ENCODE peak calls at places on chromosomes 12 and 14, in six cellular contexts. W is NCI-H748 treated with DMSO at 0.1 percent for 48 hours; R is WTC11; P is GM19239; Q is epithelial cell of prostate; M is activated naive CD8-positive, alpha-beta T cell treated with anti-CD3 and anti-CD28 coated beads, Interleukin-2, amount 50 U/mL, for 16 hours. G is an unnamed sample.

GRCh38 chr12:65640489-65640901 is 183.8 kb upstream of the HMGA2 start:
- DNase-seq in M (no peak), W (no peak), P (no peak), R (no peak), Q (no peak), G (no peak)

GRCh38 chr12:58750484-58750883 is 169.8 kb downstream of the LRIG3 start:
- DNase-seq in R (no peak), W (no peak), Q (peak; percentile 61), M (no peak), P (no peak), G (no peak)

GRCh38 chr14:101134161-101134631 is 230.7 kb upstream of the RTL1 start:
- DNase-seq in P (no peak), M (no peak), W (no peak), R (no peak), Q (no peak), G (no peak)

GRCh38 chr14:23348297-23348655 is 4.4 kb downstream of the SLC22A17 start:
- DNase-seq in M (no peak), P (no peak), W (no peak), R (no peak), Q (no peak), G (no peak)

GRCh38 chr12:55068416-55069010 is 48.7 kb downstream of the NEUROD4 start:
- DNase-seq in P (peak; percentile 9), W (peak; percentile 67), Q (no peak), M (no peak), R (peak; percentile 47), G (peak; percentile 72)

GRCh38 chr14:62053188-62053587 is 291.0 kb downstream of the SNAPC1 start:
- DNase-seq in M (no peak), W (no peak), Q (no peak), R (no peak), P (peak; percentile 10), G (no peak)

GRCh38 chr12:27305673-27306504 is 26.7 kb upstream of the BMAL2 start:
- DNase-seq in Q (no peak), W (peak; percentile 4), R (no peak), P (no peak), M (no peak), G (no peak)

GRCh38 chr14:72906316-72906715 is 12.4 kb upstream of the DPF3 start:
- DNase-seq in M (no peak), P (no peak), R (no peak), W (no peak), Q (no peak), G (no peak)

GRCh38 chr14:61406198-61406597 is 84.8 kb downstream of the PRKCH start:
- DNase-seq in Q (no peak), W (no peak), P (no peak), R (no peak), M (no peak), G (no peak)

GRCh38 chr12:116539905-116540482 is 19.2 kb upstream of the MAP1LC3B2 start:
- DNase-seq in M (no peak), Q (no peak), R (peak; percentile 48), P (no peak), W (no peak), G (peak; percentile 65)

GRCh38 chr12:121202407-121203355 is 7.2 kb upstream of the P2RX4 start:
- DNase-seq in W (peak; percentile 76), M (no peak), Q (no peak), R (no peak), P (no peak), G (no peak)

GRCh38 chr14:20680843-20681347 is 3.5 kb upstream of the RNASE4 start:
- DNase-seq in M (no peak), W (no peak), Q (no peak), R (peak; percentile 38), P (peak; percentile 56), G (no peak)

GRCh38 chr12:121133838-121134237 is 1.2 kb downstream of the P2RX7 start:
- DNase-seq in R (no peak), M (no peak), Q (no peak), W (no peak), P (no peak), G (no peak)

GRCh38 chr12:96177013-96177412 is 17.2 kb upstream of the ELK3 start:
- DNase-seq in Q (peak; percentile 91), P (no peak), W (no peak), M (peak; percentile 38), R (no peak), G (no peak)

GRCh38 chr12:95336387-95337067 is 118.9 kb downstream of the VEZT start:
- DNase-seq in R (peak; percentile 79), W (peak; percentile 54), Q (no peak), P (no peak), M (no peak), G (peak; percentile 91)

GRCh38 chr14:38481939-38482678 is 226.2 kb upstream of the CLEC14A start:
- DNase-seq in W (peak; percentile 44), Q (no peak), M (no peak), P (no peak), R (no peak), G (no peak)

GRCh38 chr14:69081271-69081670 is 71.6 kb downstream of the DCAF5 start:
- DNase-seq in R (no peak), Q (no peak), P (no peak), W (no peak), M (no peak), G (no peak)

GRCh38 chr12:111645433-111645832 is 40.3 kb downstream of the BRAP start:
- DNase-seq in P (no peak), R (no peak), Q (peak; percentile 18), W (no peak), M (no peak), G (no peak)

GRCh38 chr12:94545937-94546771 is 86.5 kb upstream of the CEP83 start:
- DNase-seq in P (peak; percentile 50), R (peak; percentile 62), W (peak; percentile 11), M (no peak), Q (no peak), G (peak; percentile 64)

G was measured in retina.